ENCODE peak calls at places on chromosome 10, in four cellular contexts. W is amniotic stem cell, C is T-helper 2 cell, K is heart right ventricle. P is an unnamed sample.

GRCh38 chr10:28734940-28735759 is 57.8 kb downstream of the BAMBI start:
- DNase-seq in C (no peak), W (peak), K (no peak), P (no peak)

GRCh38 chr10:110488124-110488681 is 9.5 kb upstream of the DUSP5 start:
- DNase-seq in K (no peak), W (no peak), C (no peak), P (no peak)

GRCh38 chr10:1674501-1674900 is 62.8 kb downstream of the ADARB2 start:
- DNase-seq in C (no peak), W (no peak), K (no peak), P (no peak)

GRCh38 chr10:131126321-131127121 is 185.0 kb downstream of the TCERG1L start:
- DNase-seq in K (no peak), C (no peak), W (no peak), P (no peak)

GRCh38 chr10:18418579-18419210 is 232.7 kb downstream of the NSUN6 start:
- DNase-seq in K (no peak), C (no peak), W (no peak), P (no peak)

GRCh38 chr10:116809528-116810500 is 39.5 kb upstream of the ENO4 start:
- DNase-seq in K (peak), W (no peak), C (no peak), P (no peak)

GRCh38 chr10:70534281-70534680 is 55.7 kb downstream of the PALD1 start:
- DNase-seq in W (no peak), C (no peak), K (no peak), P (no peak)

GRCh38 chr10:3477683-3478082 is 305.1 kb upstream of the PITRM1 start:
- DNase-seq in W (no peak), K (no peak), C (no peak), P (no peak)

GRCh38 chr10:4108693-4109092 is 323.7 kb upstream of the KLF6 start:
- DNase-seq in C (no peak), W (no peak), K (no peak), P (no peak)

GRCh38 chr10:6337382-6337781 is 134.7 kb downstream of the PFKFB3 start:
- DNase-seq in K (no peak), W (no peak), C (no peak), P (no peak)

GRCh38 chr10:104824378-104825006 is 183.4 kb downstream of the SORCS3 start:
- DNase-seq in K (peak), W (no peak), C (no peak), P (no peak)

GRCh38 chr10:58280982-58281752 is 12.2 kb downstream of the CISD1 start:
- DNase-seq in C (no peak), W (no peak), K (no peak), P (no peak)

GRCh38 chr10:51074238-51075028 is at the start of gene PRKG1:
- DNase-seq in W (peak), K (peak), C (no peak), P (no peak)